ENCODE peak calls at places on chromosomes 13 and 19, in four cellular contexts. V is HCT116, W is ovary, N is tibial nerve. R is an unnamed sample.

GRCh38 chr13:34044660-34045080 is 226.7 kb downstream of the RFC3 start:
- DNase-seq in V (peak), W (no peak), N (no peak), R (peak)

GRCh38 chr13:20826810-20827560 is 53.2 kb upstream of the EEF1AKMT1 start:
- DNase-seq in V (no peak), W (no peak), N (no peak), R (no peak)

GRCh38 chr19:40702337-40703012 is 12.0 kb upstream of the NUMBL start:
- DNase-seq in V (no peak), W (no peak), N (no peak), R (peak)

GRCh38 chr13:51729853-51730553 is 74.0 kb downstream of the DHRS12 start:
- DNase-seq in V (no peak), W (peak), N (no peak), R (peak)

GRCh38 chr13:59621791-59622190 is 541.9 kb downstream of the DIAPH3 start:
- DNase-seq in V (no peak), W (no peak), N (no peak), R (no peak)

GRCh38 chr13:98570929-98571372 is 6.0 kb downstream of the STK24 start:
- DNase-seq in V (peak), W (peak), N (no peak), R (peak)

GRCh38 chr13:48222358-48223015 is 10.5 kb upstream of the ITM2B start:
- DNase-seq in V (no peak), W (peak), N (peak), R (no peak)

GRCh38 chr19:33270769-33271168 is 31.6 kb downstream of the CEBPA start:
- DNase-seq in V (no peak), W (no peak), N (no peak), R (no peak)

GRCh38 chr19:10505583-10506229 is 2.5 kb upstream of the KEAP1 start:
- DNase-seq in V (peak), W (peak), N (peak), R (peak)

GRCh38 chr13:91771229-91771628 is 372.8 kb downstream of the GPC5 start:
- DNase-seq in V (no peak), W (no peak), N (no peak), R (no peak)

GRCh38 chr19:5050016-5050656 is 81.2 kb downstream of the KDM4B start:
- DNase-seq in V (no peak), W (no peak), N (no peak), R (no peak)

GRCh38 chr19:17735410-17735809 is 15.9 kb upstream of the FCHO1 start:
- DNase-seq in V (no peak), W (no peak), N (no peak), R (no peak)

GRCh38 chr19:14300281-14300680 is 81.0 kb upstream of the ADGRE5 start:
- DNase-seq in V (peak), W (no peak), N (no peak), R (no peak)

GRCh38 chr19:43731854-43732253 is 16.0 kb downstream of the IRGC start:
- DNase-seq in V (no peak), W (no peak), N (no peak), R (no peak)

GRCh38 chr19:13408889-13409518 is 97.3 kb downstream of the CACNA1A start:
- DNase-seq in V (no peak), W (no peak), N (no peak), R (no peak)

GRCh38 chr19:45526143-45526542 is 18.9 kb downstream of the VASP start:
- DNase-seq in V (no peak), W (peak), N (no peak), R (peak)

GRCh38 chr19:38263696-38264485 is 482 bp upstream of the SPINT2 start:
- DNase-seq in V (peak), W (peak), N (no peak), R (peak)

GRCh38 chr13:40096357-40096911 is 441.0 kb downstream of the COG6 start:
- DNase-seq in V (no peak), W (no peak), N (no peak), R (no peak)

GRCh38 chr13:23449386-23450162 is 16.1 kb upstream of the SACS start:
- DNase-seq in V (no peak), W (no peak), N (no peak), R (no peak)

GRCh38 chr13:37486171-37486661 is 112.4 kb downstream of the POSTN start:
- DNase-seq in V (no peak), W (no peak), N (no peak), R (no peak)

GRCh38 chr19:29893606-29894284 is 48.3 kb upstream of the URI1 start:
- DNase-seq in V (no peak), W (no peak), N (no peak), R (peak)

GRCh38 chr19:56253737-56254136 is 18.8 kb upstream of the EDDM13 start:
- DNase-seq in V (peak), W (no peak), N (no peak), R (no peak)

GRCh38 chr13:98598043-98598442 is 21.1 kb upstream of the STK24 start:
- DNase-seq in V (no peak), W (no peak), N (no peak), R (no peak)

GRCh38 chr13:80339841-80340642 is 884 bp downstream of the SPRY2 start:
- DNase-seq in V (no peak), W (peak), N (no peak), R (peak)

GRCh38 chr13:80339578-80339840 is 1.4 kb downstream of the SPRY2 start:
- DNase-seq in V (no peak), W (no peak), N (no peak), R (no peak)

GRCh38 chr13:80340643-80341097 is 256 bp downstream of the SPRY2 start:
- DNase-seq in V (no peak), W (no peak), N (no peak), R (no peak)

GRCh38 chr13:80337706-80338105 is 3.2 kb downstream of the SPRY2 start:
- DNase-seq in V (no peak), W (no peak), N (no peak), R (no peak)

DNA sequence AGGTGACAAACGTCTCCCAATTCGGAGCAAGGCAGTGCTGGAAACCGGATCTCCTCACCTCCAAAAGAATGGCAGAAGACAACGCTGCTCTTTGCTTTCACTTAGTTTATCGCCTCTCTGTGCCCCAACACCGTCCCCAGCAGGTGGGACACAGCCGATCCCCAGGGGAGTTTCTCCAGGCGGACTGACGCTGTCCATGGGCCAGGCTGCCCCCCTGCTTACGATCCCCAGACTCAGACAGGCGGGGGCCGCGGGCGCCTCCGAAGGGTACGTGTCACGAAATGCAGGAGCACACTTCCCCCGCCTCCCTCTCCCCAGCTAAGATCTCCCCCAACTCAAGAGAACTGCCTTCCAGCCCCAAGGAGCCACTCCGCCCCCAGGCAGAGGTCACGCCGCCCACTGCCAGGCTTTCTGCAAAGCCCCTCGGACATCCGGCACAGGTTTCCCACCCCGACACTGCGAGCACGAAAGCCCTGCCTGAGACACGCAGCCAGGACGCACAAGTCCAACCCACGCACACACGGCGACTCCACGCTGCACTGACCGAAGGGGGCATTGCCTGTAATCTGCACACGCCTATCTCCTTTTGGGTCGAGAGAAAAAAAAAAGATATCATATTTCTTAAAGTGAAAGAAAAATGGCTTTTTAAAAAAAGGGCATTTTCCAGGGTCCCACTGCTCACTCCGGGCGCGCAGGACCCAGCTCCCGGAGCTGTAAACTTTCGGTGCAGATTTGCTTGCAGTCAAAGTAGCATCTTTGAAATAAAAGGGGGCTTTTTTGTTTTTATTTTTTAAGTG is 1.9 kb downstream of the SPRY2 start:
- DNase-seq in V (no peak), W (peak), N (peak), R (peak)
- TF ChIP-seq POLR2A in V (no peak), W (no peak), N (peak), R (no peak)

DNA sequence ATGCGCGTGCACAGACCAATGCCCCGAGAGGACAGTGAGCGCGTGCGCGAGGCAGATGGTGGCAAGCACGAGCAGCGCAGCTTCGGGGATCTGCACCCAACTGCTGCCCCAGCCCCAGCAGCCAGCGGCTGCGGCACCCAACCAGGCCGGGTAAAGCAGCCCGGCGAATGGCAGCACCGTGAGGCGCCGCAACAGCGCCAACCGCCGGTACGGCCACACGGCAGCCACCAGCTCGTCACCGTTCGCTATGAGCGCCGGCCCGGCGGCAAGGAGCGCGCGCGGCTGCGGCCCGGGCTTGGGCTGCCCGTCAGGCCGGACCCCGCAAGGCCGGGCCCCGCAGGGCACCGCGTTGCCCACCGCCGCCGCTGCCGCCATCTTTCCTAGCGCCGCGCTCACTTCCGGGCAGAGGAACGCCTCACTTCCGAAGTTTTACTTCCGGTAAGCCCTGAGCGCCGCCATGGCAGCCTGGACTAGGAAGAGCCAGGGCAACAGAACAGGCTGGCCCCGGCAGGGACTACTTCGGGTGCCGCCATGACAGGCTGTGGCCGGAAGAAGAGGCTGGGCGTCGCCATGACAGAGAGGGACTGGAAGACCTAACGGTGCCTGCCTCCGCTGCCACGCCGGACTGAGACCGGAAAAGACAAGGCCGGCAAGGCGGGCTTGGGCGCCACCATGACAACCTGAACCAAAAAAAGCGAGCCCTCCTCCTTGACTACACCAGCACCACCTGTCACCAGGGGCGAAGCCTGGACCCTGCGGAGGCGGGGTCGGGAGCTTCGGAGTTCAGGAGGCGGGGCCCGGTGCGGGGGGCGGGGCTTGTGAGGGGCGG is at the start of gene ATP13A1:
- DNase-seq in V (peak), W (peak), N (peak), R (peak)
- TF ChIP-seq POLR2A in V (no peak), W (peak), N (peak), R (peak)

GRCh38 chr13:110634558-110634957 is 19.2 kb downstream of the NAXD start:
- DNase-seq in V (peak), W (no peak), N (no peak), R (peak)
- TF ChIP-seq POLR2A in V (no peak), W (no peak), N (no peak), R (no peak)

GRCh38 chr19:58362272-58362994 is at the start of gene ZNF497:
- DNase-seq in V (peak), W (peak), N (peak), R (peak)
- TF ChIP-seq POLR2A in V (peak), W (peak), N (peak), R (peak)

GRCh38 chr19:2166741-2167738 is 3.3 kb downstream of the DOT1L start:
- DNase-seq in V (no peak), W (peak), N (peak), R (peak)
- TF ChIP-seq POLR2A in V (no peak), W (no peak), N (no peak), R (no peak)

DNA sequence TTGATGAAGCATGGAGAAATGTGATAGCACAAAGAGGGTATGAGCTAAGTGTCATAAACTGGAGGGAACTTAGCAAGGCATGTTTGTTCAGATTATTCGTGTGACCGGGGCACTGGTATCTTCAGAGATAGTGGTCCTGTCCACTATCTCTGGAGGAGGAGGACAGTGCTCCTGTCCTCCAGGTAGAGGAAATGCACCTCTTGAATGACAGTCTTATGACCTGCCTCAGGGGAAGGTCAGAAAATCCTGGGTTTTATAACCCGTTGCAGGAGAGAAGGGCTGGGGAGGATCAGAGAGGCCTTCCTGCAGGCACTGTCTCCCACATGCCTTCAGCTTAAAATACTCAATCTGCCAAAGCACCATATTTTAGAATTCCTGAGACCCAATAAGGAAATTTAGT is 213.5 kb upstream of the UBL3 start:
- DNase-seq in V (no peak), W (no peak), N (no peak), R (no peak)
- TF ChIP-seq POLR2A in V (no peak), W (no peak), N (no peak), R (no peak)

DNA sequence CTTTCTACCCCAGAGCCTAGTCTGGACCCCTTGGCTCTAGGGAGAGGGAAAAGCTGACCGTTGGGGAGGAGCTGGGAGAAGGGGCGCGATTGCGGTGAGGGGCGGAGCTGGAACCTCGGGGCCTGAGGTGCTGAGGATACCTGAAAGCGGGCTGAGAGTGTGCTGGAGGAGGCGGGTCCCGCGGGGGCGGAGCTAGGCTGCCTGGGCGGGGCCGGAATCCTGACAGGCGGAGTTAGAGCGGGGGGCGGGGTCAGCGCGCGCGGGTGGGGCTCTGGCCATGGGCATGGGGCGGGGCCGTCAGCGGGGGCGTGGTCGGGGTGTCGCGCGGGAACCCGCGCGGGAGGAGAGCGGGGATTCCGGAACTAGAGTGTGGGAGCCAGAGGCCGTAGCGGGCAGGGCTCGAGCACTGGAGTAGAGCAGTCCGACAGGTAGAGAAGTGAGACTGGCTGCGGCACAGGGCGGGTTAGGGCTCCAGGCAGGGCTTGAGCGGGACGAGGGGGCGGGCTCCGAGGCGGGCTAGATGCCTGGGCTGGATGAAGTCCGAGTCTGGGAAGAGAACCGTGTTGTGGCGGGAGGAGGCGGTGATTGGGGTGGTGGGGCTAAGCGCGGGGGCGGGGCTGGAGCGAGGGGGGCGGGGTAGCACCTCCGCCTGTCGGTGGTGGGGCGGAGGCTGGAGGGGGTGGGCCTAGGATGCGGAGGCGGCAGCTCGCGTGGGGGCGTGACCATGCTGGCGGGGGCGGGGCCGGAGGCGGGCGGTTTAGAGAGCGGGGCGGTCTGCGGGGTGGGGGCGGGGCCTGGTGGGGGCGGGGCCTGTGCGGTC is at the start of gene INAFM1:
- DNase-seq in V (peak), W (peak), N (peak), R (peak)
- TF ChIP-seq POLR2A in V (peak), W (peak), N (no peak), R (peak)